ENCODE peak calls at places on chromosomes 3 and 15, in eight cellular contexts. One of them, this sample, is unnamed.

GRCh38 chr3:126683506-126683905 is 20.5 kb upstream of the CHCHD6 start:
- DNase-seq in heart right ventricle: no peak
- DNase-seq in BE2C: peak
- DNase-seq in HL-60: no peak
- DNase-seq in AG09319: no peak
- DNase-seq in cardiac fibroblast: no peak
- DNase-seq in upper lobe of left lung: no peak
- DNase-seq in endothelial cell: no peak
- DNase-seq in this sample: no peak

GRCh38 chr3:23041918-23042696 is 161.0 kb upstream of the UBE2E2 start:
- DNase-seq in heart right ventricle: no peak
- DNase-seq in BE2C: no peak
- DNase-seq in HL-60: no peak
- DNase-seq in AG09319: no peak
- DNase-seq in cardiac fibroblast: peak
- DNase-seq in upper lobe of left lung: no peak
- DNase-seq in endothelial cell: no peak
- DNase-seq in this sample: no peak

GRCh38 chr3:123767020-123767394 is 117.1 kb downstream of the MYLK start:
- DNase-seq in heart right ventricle: no peak
- DNase-seq in BE2C: no peak
- DNase-seq in HL-60: no peak
- DNase-seq in AG09319: no peak
- DNase-seq in cardiac fibroblast: no peak
- DNase-seq in upper lobe of left lung: no peak
- DNase-seq in endothelial cell: no peak
- DNase-seq in this sample: no peak

GRCh38 chr3:190252080-190252479 is 70.2 kb downstream of the CLDN1 start:
- DNase-seq in heart right ventricle: no peak
- DNase-seq in BE2C: no peak
- DNase-seq in HL-60: peak
- DNase-seq in AG09319: peak
- DNase-seq in cardiac fibroblast: peak
- DNase-seq in upper lobe of left lung: no peak
- DNase-seq in endothelial cell: no peak
- DNase-seq in this sample: no peak

GRCh38 chr3:23518441-23518840 is 287.3 kb upstream of the UBE2E1 start:
- DNase-seq in heart right ventricle: no peak
- DNase-seq in BE2C: no peak
- DNase-seq in HL-60: no peak
- DNase-seq in AG09319: no peak
- DNase-seq in cardiac fibroblast: peak
- DNase-seq in upper lobe of left lung: no peak
- DNase-seq in endothelial cell: no peak
- DNase-seq in this sample: no peak

GRCh38 chr15:55564347-55565145 is 23.6 kb downstream of the PYGO1 start:
- DNase-seq in heart right ventricle: no peak
- DNase-seq in BE2C: no peak
- DNase-seq in HL-60: no peak
- DNase-seq in AG09319: no peak
- DNase-seq in cardiac fibroblast: no peak
- DNase-seq in upper lobe of left lung: no peak
- DNase-seq in endothelial cell: no peak
- DNase-seq in this sample: no peak

GRCh38 chr3:172522871-172523818 is at the start of gene TNFSF10:
- DNase-seq in heart right ventricle: peak
- DNase-seq in BE2C: no peak
- DNase-seq in HL-60: peak
- DNase-seq in AG09319: no peak
- DNase-seq in cardiac fibroblast: no peak
- DNase-seq in upper lobe of left lung: no peak
- DNase-seq in endothelial cell: peak
- DNase-seq in this sample: no peak

GRCh38 chr3:193826126-193826795 is 233.3 kb downstream of the OPA1 start:
- DNase-seq in heart right ventricle: no peak
- DNase-seq in BE2C: no peak
- DNase-seq in HL-60: no peak
- DNase-seq in AG09319: no peak
- DNase-seq in cardiac fibroblast: peak
- DNase-seq in upper lobe of left lung: no peak
- DNase-seq in endothelial cell: no peak
- DNase-seq in this sample: no peak

GRCh38 chr3:171417813-171418212 is 42.4 kb downstream of the TNIK start:
- DNase-seq in heart right ventricle: no peak
- DNase-seq in BE2C: no peak
- DNase-seq in HL-60: no peak
- DNase-seq in AG09319: peak
- DNase-seq in cardiac fibroblast: peak
- DNase-seq in upper lobe of left lung: no peak
- DNase-seq in endothelial cell: no peak
- DNase-seq in this sample: no peak

GRCh38 chr3:61117045-61117898 is 134.0 kb downstream of the FHIT start:
- DNase-seq in heart right ventricle: no peak
- DNase-seq in BE2C: no peak
- DNase-seq in HL-60: no peak
- DNase-seq in AG09319: no peak
- DNase-seq in cardiac fibroblast: no peak
- DNase-seq in upper lobe of left lung: no peak
- DNase-seq in endothelial cell: no peak
- DNase-seq in this sample: no peak

GRCh38 chr3:17912011-17912760 is 169.8 kb upstream of the TBC1D5 start:
- DNase-seq in heart right ventricle: no peak
- DNase-seq in BE2C: no peak
- DNase-seq in HL-60: no peak
- DNase-seq in AG09319: no peak
- DNase-seq in cardiac fibroblast: no peak
- DNase-seq in upper lobe of left lung: no peak
- DNase-seq in endothelial cell: no peak
- DNase-seq in this sample: no peak

GRCh38 chr3:187014417-187014864 is 84.1 kb downstream of the ST6GAL1 start:
- DNase-seq in heart right ventricle: no peak
- DNase-seq in BE2C: no peak
- DNase-seq in HL-60: no peak
- DNase-seq in AG09319: no peak
- DNase-seq in cardiac fibroblast: peak
- DNase-seq in upper lobe of left lung: no peak
- DNase-seq in endothelial cell: no peak
- DNase-seq in this sample: no peak

GRCh38 chr3:130250982-130251381 is 94.5 kb upstream of the COL6A5 start:
- DNase-seq in heart right ventricle: no peak
- DNase-seq in BE2C: no peak
- DNase-seq in HL-60: no peak
- DNase-seq in AG09319: no peak
- DNase-seq in cardiac fibroblast: no peak
- DNase-seq in upper lobe of left lung: no peak
- DNase-seq in endothelial cell: no peak
- DNase-seq in this sample: no peak

GRCh38 chr3:111236833-111237713 is 165.5 kb downstream of the NECTIN3 start:
- DNase-seq in heart right ventricle: no peak
- DNase-seq in BE2C: no peak
- DNase-seq in HL-60: no peak
- DNase-seq in AG09319: no peak
- DNase-seq in cardiac fibroblast: peak
- DNase-seq in upper lobe of left lung: no peak
- DNase-seq in endothelial cell: no peak
- DNase-seq in this sample: no peak

GRCh38 chr15:98658831-98659699 is 10.7 kb downstream of the IGF1R start:
- DNase-seq in heart right ventricle: no peak
- DNase-seq in BE2C: peak
- DNase-seq in HL-60: peak
- DNase-seq in AG09319: no peak
- DNase-seq in cardiac fibroblast: peak
- DNase-seq in upper lobe of left lung: no peak
- DNase-seq in endothelial cell: peak
- DNase-seq in this sample: no peak

GRCh38 chr3:51716805-51717204 is 9.9 kb downstream of the GRM2 start:
- DNase-seq in heart right ventricle: no peak
- DNase-seq in BE2C: no peak
- DNase-seq in HL-60: no peak
- DNase-seq in AG09319: no peak
- DNase-seq in cardiac fibroblast: no peak
- DNase-seq in upper lobe of left lung: no peak
- DNase-seq in endothelial cell: no peak
- DNase-seq in this sample: no peak

GRCh38 chr3:16533928-16534913 is 20.7 kb upstream of the RFTN1 start:
- DNase-seq in heart right ventricle: no peak
- DNase-seq in BE2C: no peak
- DNase-seq in HL-60: no peak
- DNase-seq in AG09319: no peak
- DNase-seq in cardiac fibroblast: no peak
- DNase-seq in upper lobe of left lung: no peak
- DNase-seq in endothelial cell: no peak
- DNase-seq in this sample: no peak

GRCh38 chr15:70247281-70247680 is 149.6 kb upstream of the TLE3 start:
- DNase-seq in heart right ventricle: no peak
- DNase-seq in BE2C: no peak
- DNase-seq in HL-60: no peak
- DNase-seq in AG09319: no peak
- DNase-seq in cardiac fibroblast: no peak
- DNase-seq in upper lobe of left lung: no peak
- DNase-seq in endothelial cell: no peak
- DNase-seq in this sample: no peak

GRCh38 chr15:82139823-82140268 is 94.0 kb upstream of the MEX3B start:
- DNase-seq in heart right ventricle: no peak
- DNase-seq in BE2C: no peak
- DNase-seq in HL-60: peak
- DNase-seq in AG09319: no peak
- DNase-seq in cardiac fibroblast: peak
- DNase-seq in upper lobe of left lung: no peak
- DNase-seq in endothelial cell: no peak
- DNase-seq in this sample: no peak

DNA sequence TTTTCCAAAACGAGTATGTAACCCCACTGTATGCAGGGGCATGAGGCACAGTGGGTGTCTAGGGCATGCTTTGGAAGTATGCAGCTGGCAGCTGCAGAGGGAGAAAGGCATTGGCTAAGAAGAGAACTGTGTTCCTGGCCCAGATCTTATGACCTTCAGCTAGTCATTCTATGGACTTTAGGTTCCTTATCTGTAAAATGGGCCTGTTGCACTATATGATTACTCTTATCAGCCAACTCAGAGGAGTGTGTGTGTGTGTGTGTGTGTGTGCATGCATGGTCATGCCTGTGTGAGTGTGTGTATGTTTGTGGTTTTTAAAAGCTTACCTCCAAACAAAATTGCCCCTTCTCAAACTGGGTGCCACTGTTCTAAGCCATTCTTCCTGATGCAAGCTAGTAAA is 27.4 kb upstream of the CHST2 start:
- DNase-seq in heart right ventricle: no peak
- DNase-seq in BE2C: no peak
- DNase-seq in HL-60: no peak
- DNase-seq in AG09319: no peak
- DNase-seq in cardiac fibroblast: no peak
- DNase-seq in upper lobe of left lung: no peak
- DNase-seq in endothelial cell: no peak
- DNase-seq in this sample: no peak
- TF ChIP-seq CTCF in heart right ventricle: no peak
- TF ChIP-seq CTCF in BE2C: no peak
- TF ChIP-seq CTCF in HL-60: no peak
- TF ChIP-seq CTCF in AG09319: no peak
- TF ChIP-seq CTCF in cardiac fibroblast: no peak
- TF ChIP-seq CTCF in upper lobe of left lung: no peak
- TF ChIP-seq CTCF in endothelial cell: no peak
- TF ChIP-seq CTCF in this sample: no peak

DNA sequence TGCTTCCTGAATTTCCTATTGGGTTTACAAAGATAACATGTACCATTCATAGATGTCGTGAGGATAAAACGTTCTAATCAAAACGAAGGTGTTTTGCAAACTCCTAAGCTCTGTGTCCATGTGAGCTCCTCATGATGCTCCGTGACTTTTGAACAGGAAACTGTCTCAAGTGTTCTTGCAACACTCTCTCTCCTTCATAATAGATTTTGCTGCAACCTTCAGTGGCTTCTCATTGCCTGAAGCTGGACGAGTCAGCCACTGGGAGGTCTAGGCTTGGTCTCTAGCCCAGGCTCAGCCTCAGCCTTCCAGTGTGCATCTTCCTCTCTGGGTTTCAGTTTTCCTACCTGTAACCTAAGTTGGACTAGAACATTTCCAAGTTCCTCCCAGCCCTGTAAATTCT is 18.7 kb upstream of the BCL2A1 start:
- DNase-seq in heart right ventricle: no peak
- DNase-seq in BE2C: no peak
- DNase-seq in HL-60: peak
- DNase-seq in AG09319: no peak
- DNase-seq in cardiac fibroblast: peak
- DNase-seq in upper lobe of left lung: no peak
- DNase-seq in endothelial cell: no peak
- DNase-seq in this sample: no peak
- TF ChIP-seq CTCF in heart right ventricle: no peak
- TF ChIP-seq CTCF in BE2C: no peak
- TF ChIP-seq CTCF in HL-60: no peak
- TF ChIP-seq CTCF in AG09319: no peak
- TF ChIP-seq CTCF in cardiac fibroblast: no peak
- TF ChIP-seq CTCF in upper lobe of left lung: no peak
- TF ChIP-seq CTCF in endothelial cell: no peak
- TF ChIP-seq CTCF in this sample: no peak

GRCh38 chr3:120559228-120560061 is 36.7 kb upstream of the NDUFB4 start:
- DNase-seq in heart right ventricle: peak
- DNase-seq in BE2C: peak
- DNase-seq in HL-60: peak
- DNase-seq in AG09319: no peak
- DNase-seq in cardiac fibroblast: peak
- DNase-seq in upper lobe of left lung: no peak
- DNase-seq in endothelial cell: peak
- DNase-seq in this sample: peak
- TF ChIP-seq CTCF in heart right ventricle: peak
- TF ChIP-seq CTCF in BE2C: no peak
- TF ChIP-seq CTCF in HL-60: no peak
- TF ChIP-seq CTCF in AG09319: no peak
- TF ChIP-seq CTCF in cardiac fibroblast: no peak
- TF ChIP-seq CTCF in upper lobe of left lung: no peak
- TF ChIP-seq CTCF in endothelial cell: peak
- TF ChIP-seq CTCF in this sample: peak

GRCh38 chr15:65412556-65412955 is 10.2 kb downstream of the IGDCC4 start:
- DNase-seq in heart right ventricle: no peak
- DNase-seq in BE2C: no peak
- DNase-seq in HL-60: no peak
- DNase-seq in AG09319: no peak
- DNase-seq in cardiac fibroblast: no peak
- DNase-seq in upper lobe of left lung: no peak
- DNase-seq in endothelial cell: no peak
- DNase-seq in this sample: no peak

GRCh38 chr15:65416845-65417416 is 5.8 kb downstream of the IGDCC4 start:
- DNase-seq in heart right ventricle: peak
- DNase-seq in BE2C: no peak
- DNase-seq in HL-60: no peak
- DNase-seq in AG09319: no peak
- DNase-seq in cardiac fibroblast: peak
- DNase-seq in upper lobe of left lung: no peak
- DNase-seq in endothelial cell: no peak
- DNase-seq in this sample: no peak

GRCh38 chr15:65413051-65413759 is 9.5 kb downstream of the IGDCC4 start:
- DNase-seq in heart right ventricle: no peak
- DNase-seq in BE2C: no peak
- DNase-seq in HL-60: no peak
- DNase-seq in AG09319: no peak
- DNase-seq in cardiac fibroblast: no peak
- DNase-seq in upper lobe of left lung: no peak
- DNase-seq in endothelial cell: no peak
- DNase-seq in this sample: no peak

GRCh38 chr15:65413760-65414144 is 9.0 kb downstream of the IGDCC4 start:
- DNase-seq in heart right ventricle: no peak
- DNase-seq in BE2C: no peak
- DNase-seq in HL-60: no peak
- DNase-seq in AG09319: no peak
- DNase-seq in cardiac fibroblast: no peak
- DNase-seq in upper lobe of left lung: no peak
- DNase-seq in endothelial cell: no peak
- DNase-seq in this sample: no peak

GRCh38 chr15:65414841-65415621 is 7.7 kb downstream of the IGDCC4 start:
- DNase-seq in heart right ventricle: peak
- DNase-seq in BE2C: no peak
- DNase-seq in HL-60: no peak
- DNase-seq in AG09319: no peak
- DNase-seq in cardiac fibroblast: peak
- DNase-seq in upper lobe of left lung: no peak
- DNase-seq in endothelial cell: peak
- DNase-seq in this sample: peak
- TF ChIP-seq CTCF in heart right ventricle: no peak
- TF ChIP-seq CTCF in BE2C: no peak
- TF ChIP-seq CTCF in HL-60: no peak
- TF ChIP-seq CTCF in AG09319: peak
- TF ChIP-seq CTCF in cardiac fibroblast: no peak
- TF ChIP-seq CTCF in upper lobe of left lung: no peak
- TF ChIP-seq CTCF in endothelial cell: no peak
- TF ChIP-seq CTCF in this sample: no peak